ENCODE peak calls at places on chromosomes 2 and 18, in seven cellular contexts. One of them, this sample, is unnamed.
A peak's percentile ranks its signal among the peaks of the same experiment; 100 is the strongest.

GRCh38 chr2:170651603-170652002 is 63.5 kb upstream of the SP5 start:
- DNase-seq in right cardiac atrium: no peak
- DNase-seq in T47D: no peak
- DNase-seq in NAMALWA: no peak
- DNase-seq in Caki2: no peak
- DNase-seq in M059J: no peak
- DNase-seq in Peyer's patch: no peak
- DNase-seq in this sample: no peak

GRCh38 chr2:207230261-207231105 is 64.7 kb upstream of the KLF7 start:
- DNase-seq in right cardiac atrium: no peak
- DNase-seq in T47D: no peak
- DNase-seq in NAMALWA: peak; percentile 52
- DNase-seq in Caki2: no peak
- DNase-seq in M059J: no peak
- DNase-seq in Peyer's patch: no peak
- DNase-seq in this sample: peak; percentile 85

GRCh38 chr2:75268112-75268511 is 68.8 kb upstream of the TACR1 start:
- DNase-seq in right cardiac atrium: no peak
- DNase-seq in T47D: no peak
- DNase-seq in NAMALWA: no peak
- DNase-seq in Caki2: no peak
- DNase-seq in M059J: peak; percentile 56
- DNase-seq in Peyer's patch: no peak
- DNase-seq in this sample: no peak

GRCh38 chr18:21831413-21831831 is 90.8 kb downstream of the MIB1 start:
- DNase-seq in right cardiac atrium: no peak
- DNase-seq in T47D: no peak
- DNase-seq in NAMALWA: no peak
- DNase-seq in Caki2: no peak
- DNase-seq in M059J: no peak
- DNase-seq in Peyer's patch: no peak
- DNase-seq in this sample: no peak

GRCh38 chr2:227473019-227473461 is 1.1 kb downstream of the AGFG1 start:
- DNase-seq in right cardiac atrium: no peak
- DNase-seq in T47D: no peak
- DNase-seq in NAMALWA: peak; percentile 24
- DNase-seq in Caki2: no peak
- DNase-seq in M059J: no peak
- DNase-seq in Peyer's patch: no peak
- DNase-seq in this sample: no peak

GRCh38 chr2:99816908-99817307 is 325.5 kb downstream of the AFF3 start:
- DNase-seq in right cardiac atrium: no peak
- DNase-seq in T47D: no peak
- DNase-seq in NAMALWA: no peak
- DNase-seq in Caki2: no peak
- DNase-seq in M059J: no peak
- DNase-seq in Peyer's patch: no peak
- DNase-seq in this sample: no peak

GRCh38 chr2:179751184-179751809 is 110.1 kb downstream of the ZNF385B start:
- DNase-seq in right cardiac atrium: no peak
- DNase-seq in T47D: no peak
- DNase-seq in NAMALWA: peak; percentile 45
- DNase-seq in Caki2: peak; percentile 21
- DNase-seq in M059J: peak; percentile 5
- DNase-seq in Peyer's patch: no peak
- DNase-seq in this sample: peak; percentile 60

GRCh38 chr2:229174794-229175529 is 96.1 kb downstream of the PID1 start:
- DNase-seq in right cardiac atrium: no peak
- DNase-seq in T47D: no peak
- DNase-seq in NAMALWA: no peak
- DNase-seq in Caki2: no peak
- DNase-seq in M059J: peak; percentile 67
- DNase-seq in Peyer's patch: no peak
- DNase-seq in this sample: no peak

GRCh38 chr2:25063876-25064660 is 22.2 kb downstream of the EFR3B start:
- DNase-seq in right cardiac atrium: no peak
- DNase-seq in T47D: no peak
- DNase-seq in NAMALWA: no peak
- DNase-seq in Caki2: no peak
- DNase-seq in M059J: peak; percentile 15
- DNase-seq in Peyer's patch: no peak
- DNase-seq in this sample: peak; percentile 94

GRCh38 chr2:203280428-203281064 is 41.7 kb downstream of the CYP20A1 start:
- DNase-seq in right cardiac atrium: no peak
- DNase-seq in T47D: no peak
- DNase-seq in NAMALWA: no peak
- DNase-seq in Caki2: peak; percentile 59
- DNase-seq in M059J: peak; percentile 63
- DNase-seq in Peyer's patch: no peak
- DNase-seq in this sample: no peak

GRCh38 chr2:228699400-228699799 is 517.9 kb upstream of the SPHKAP start:
- DNase-seq in right cardiac atrium: no peak
- DNase-seq in T47D: no peak
- DNase-seq in NAMALWA: no peak
- DNase-seq in Caki2: no peak
- DNase-seq in M059J: peak; percentile 22
- DNase-seq in Peyer's patch: no peak
- DNase-seq in this sample: no peak

GRCh38 chr2:203740741-203741363 is 34.4 kb downstream of the CD28 start:
- DNase-seq in right cardiac atrium: no peak
- DNase-seq in T47D: no peak
- DNase-seq in NAMALWA: no peak
- DNase-seq in Caki2: no peak
- DNase-seq in M059J: peak; percentile 71
- DNase-seq in Peyer's patch: no peak
- DNase-seq in this sample: no peak

GRCh38 chr2:105252271-105252670 is 10.7 kb downstream of the GPR45 start:
- DNase-seq in right cardiac atrium: no peak
- DNase-seq in T47D: no peak
- DNase-seq in NAMALWA: no peak
- DNase-seq in Caki2: no peak
- DNase-seq in M059J: no peak
- DNase-seq in Peyer's patch: no peak
- DNase-seq in this sample: no peak

GRCh38 chr2:195603408-195603807 is 53.6 kb upstream of the SLC39A10 start:
- DNase-seq in right cardiac atrium: peak; percentile 54
- DNase-seq in T47D: no peak
- DNase-seq in NAMALWA: no peak
- DNase-seq in Caki2: no peak
- DNase-seq in M059J: no peak
- DNase-seq in Peyer's patch: no peak
- DNase-seq in this sample: no peak

GRCh38 chr2:66255136-66255535 is 179.8 kb upstream of the MEIS1 start:
- DNase-seq in right cardiac atrium: no peak
- DNase-seq in T47D: no peak
- DNase-seq in NAMALWA: no peak
- DNase-seq in Caki2: no peak
- DNase-seq in M059J: no peak
- DNase-seq in Peyer's patch: no peak
- DNase-seq in this sample: no peak

GRCh38 chr18:22709288-22710060 is 223.7 kb upstream of the RBBP8 start:
- DNase-seq in right cardiac atrium: no peak
- DNase-seq in T47D: no peak
- DNase-seq in NAMALWA: no peak
- DNase-seq in Caki2: no peak
- DNase-seq in M059J: peak; percentile 56
- DNase-seq in Peyer's patch: no peak
- DNase-seq in this sample: no peak

GRCh38 chr2:239991689-239992314 is 33.3 kb downstream of the NDUFA10 start:
- DNase-seq in right cardiac atrium: no peak
- DNase-seq in T47D: no peak
- DNase-seq in NAMALWA: peak; percentile 60
- DNase-seq in Caki2: peak; percentile 11
- DNase-seq in M059J: peak; percentile 25
- DNase-seq in Peyer's patch: no peak
- DNase-seq in this sample: peak; percentile 85